ENCODE peak calls at places on chromosomes 16 and 17, in six cellular contexts. U, T, R, K, V and D are unnamed samples.

GRCh38 chr17:75856062-75856681 is 1.0 kb upstream of the WBP2 start:
- DNase-seq in U (peak; percentile 14), T (no peak), R (no peak), K (no peak), V (no peak), D (no peak)

GRCh38 chr16:81445143-81445922 is 725 bp downstream of the CMIP start:
- DNase-seq in U (no peak), T (peak; percentile 54), R (peak; percentile 51), K (no peak), V (peak; percentile 45), D (peak; percentile 59)

GRCh38 chr16:66227766-66228530 is 138.5 kb upstream of the CDH5 start:
- DNase-seq in U (no peak), T (no peak), R (no peak), K (no peak), V (no peak), D (no peak)

GRCh38 chr16:84884311-84885023 is 64.7 kb downstream of the CRISPLD2 start:
- DNase-seq in U (no peak), T (peak; percentile 4), R (no peak), K (no peak), V (no peak), D (peak; percentile 56)

GRCh38 chr16:73187163-73187562 is 139.2 kb upstream of the ZFHX3 start:
- DNase-seq in U (no peak), T (no peak), R (no peak), K (no peak), V (no peak), D (no peak)

GRCh38 chr17:60305141-60305540 is 86.8 kb downstream of the USP32 start:
- DNase-seq in U (peak; percentile 86), T (no peak), R (peak; percentile 59), K (no peak), V (no peak), D (no peak)

GRCh38 chr17:76524598-76525512 is 12.7 kb downstream of the CYGB start:
- DNase-seq in U (no peak), T (no peak), R (peak; percentile 54), K (no peak), V (no peak), D (no peak)

GRCh38 chr17:43576563-43577229 is 30.6 kb upstream of the ETV4 start:
- DNase-seq in U (peak; percentile 15), T (peak; percentile 72), R (peak; percentile 64), K (no peak), V (peak; percentile 78), D (peak; percentile 85)

GRCh38 chr17:76611747-76612143 is 26.1 kb upstream of the ST6GALNAC2 start:
- DNase-seq in U (no peak), T (no peak), R (no peak), K (no peak), V (no peak), D (no peak)

GRCh38 chr16:56190903-56191806 is at the start of gene GNAO1:
- DNase-seq in U (no peak), T (peak; percentile 67), R (peak; percentile 28), K (no peak), V (peak; percentile 34), D (peak; percentile 92)

GRCh38 chr17:77409282-77410161 is 268.8 kb downstream of the SEC14L1 start:
- DNase-seq in U (no peak), T (no peak), R (peak; percentile 80), K (no peak), V (no peak), D (peak; percentile 68)

GRCh38 chr16:69859105-69859969 is 91.8 kb upstream of the CLEC18A start:
- DNase-seq in U (no peak), T (peak; percentile 2), R (peak; percentile 40), K (no peak), V (peak; percentile 39), D (peak; percentile 82)

GRCh38 chr17:46013502-46014165 is 14.6 kb downstream of the STH start:
- DNase-seq in U (no peak), T (no peak), R (no peak), K (no peak), V (no peak), D (no peak)

GRCh38 chr17:50100921-50101345 is 5.8 kb downstream of the PDK2 start:
- DNase-seq in U (no peak), T (no peak), R (no peak), K (no peak), V (no peak), D (peak; percentile 44)

GRCh38 chr16:14399397-14400284 is 230.4 kb downstream of the PARN start:
- DNase-seq in U (no peak), T (no peak), R (no peak), K (peak; percentile 83), V (no peak), D (peak; percentile 22)

GRCh38 chr17:8488931-8489330 is 53.2 kb downstream of the NDEL1 start:
- DNase-seq in U (no peak), T (no peak), R (no peak), K (peak; percentile 80), V (no peak), D (no peak)

GRCh38 chr16:82639666-82640336 is 13.0 kb downstream of the CDH13 start:
- DNase-seq in U (no peak), T (peak; percentile 68), R (peak; percentile 44), K (no peak), V (peak; percentile 76), D (peak; percentile 68)

GRCh38 chr16:3992297-3993051 is 112.0 kb upstream of the CREBBP start:
- DNase-seq in U (no peak), T (no peak), R (peak; percentile 60), K (no peak), V (no peak), D (no peak)

GRCh38 chr17:32803544-32803943 is 73.4 kb downstream of the MYO1D start:
- DNase-seq in U (no peak), T (no peak), R (no peak), K (peak; percentile 56), V (no peak), D (no peak)

GRCh38 chr16:82867425-82867824 is 240.7 kb downstream of the CDH13 start:
- DNase-seq in U (no peak), T (no peak), R (no peak), K (no peak), V (no peak), D (no peak)

GRCh38 chr16:16857012-16857411 is 478.1 kb downstream of the NPIPA7 start:
- DNase-seq in U (no peak), T (no peak), R (no peak), K (no peak), V (no peak), D (no peak)

GRCh38 chr16:72927199-72928088 is 120.5 kb downstream of the ZFHX3 start:
- DNase-seq in U (peak; percentile 86), T (no peak), R (peak; percentile 81), K (peak; percentile 29), V (no peak), D (no peak)

GRCh38 chr17:57782642-57783337 is 37.7 kb upstream of the CCDC182 start:
- DNase-seq in U (no peak), T (no peak), R (no peak), K (no peak), V (no peak), D (no peak)

GRCh38 chr16:14509055-14509454 is 121.0 kb downstream of the PARN start:
- DNase-seq in U (no peak), T (no peak), R (no peak), K (no peak), V (no peak), D (no peak)

GRCh38 chr16:53502331-53503269 is at the start of gene AKTIP:
- DNase-seq in U (no peak), T (peak; percentile 75), R (peak; percentile 82), K (no peak), V (peak; percentile 38), D (peak; percentile 62)

GRCh38 chr16:30903596-30903995 is 7.2 kb downstream of the CTF1 start:
- DNase-seq in U (peak; percentile 99), T (no peak), R (peak; percentile 67), K (no peak), V (peak; percentile 54), D (no peak)

GRCh38 chr17:77429985-77430752 is 289.4 kb downstream of the SEC14L1 start:
- DNase-seq in U (no peak), T (peak; percentile 90), R (peak; percentile 79), K (peak; percentile 98), V (peak; percentile 91), D (peak; percentile 86)

GRCh38 chr16:68264128-68265077 is at the start of gene SLC7A6:
- DNase-seq in U (peak; percentile 49), T (peak; percentile 90), R (peak; percentile 86), K (no peak), V (peak; percentile 75), D (peak; percentile 92)

GRCh38 chr17:2615882-2616281 is 22.4 kb downstream of the PAFAH1B1 start:
- DNase-seq in U (no peak), T (no peak), R (no peak), K (no peak), V (no peak), D (no peak)

GRCh38 chr17:77115947-77116346 is 24.8 kb upstream of the SEC14L1 start:
- DNase-seq in U (no peak), T (no peak), R (no peak), K (no peak), V (no peak), D (no peak)

GRCh38 chr17:39196820-39197331 is 593 bp downstream of the CACNB1 start:
- DNase-seq in U (no peak), T (no peak), R (peak; percentile 89), K (no peak), V (no peak), D (peak; percentile 57)

GRCh38 chr16:80837421-80838263 is 33.2 kb upstream of the CDYL2 start:
- DNase-seq in U (no peak), T (no peak), R (no peak), K (no peak), V (no peak), D (no peak)

GRCh38 chr17:29617481-29618271 is 5.0 kb downstream of the CORO6 start:
- DNase-seq in U (no peak), T (peak; percentile 91), R (peak; percentile 92), K (no peak), V (peak; percentile 76), D (peak; percentile 66)

GRCh38 chr17:42531455-42532354 is 4.3 kb upstream of the NAGLU start:
- DNase-seq in U (peak; percentile 41), T (peak; percentile 60), R (peak; percentile 81), K (no peak), V (peak; percentile 52), D (peak; percentile 69)

GRCh38 chr17:79769596-79770520 is 8.1 kb upstream of the CBX2 start:
- DNase-seq in U (no peak), T (no peak), R (no peak), K (no peak), V (no peak), D (no peak)

GRCh38 chr17:742147-742793 is 9.8 kb downstream of the GEMIN4 start:
- DNase-seq in U (no peak), T (no peak), R (no peak), K (no peak), V (no peak), D (no peak)

GRCh38 chr17:19022128-19022527 is 17.6 kb upstream of the FAM83G start:
- DNase-seq in U (no peak), T (no peak), R (no peak), K (no peak), V (no peak), D (no peak)